ENCODE peak calls at places on chromosome 18, in four cellular contexts. One of them, this sample, is unnamed.

GRCh38 chr18:10035306-10035991 is 121.6 kb downstream of the VAPA start:
- DNase-seq in GM20000: no peak
- DNase-seq in cardiac muscle cell: no peak
- DNase-seq in activated naive CD8-positive, alpha-beta T cell treated with anti-CD3 and anti-CD28 coated beads, Interleukin-2, amount 10 ng/mL, durations not matched to agents 7 days and 5 days: no peak
- DNase-seq in this sample: no peak

GRCh38 chr18:62751977-62752376 is 36.6 kb downstream of the PHLPP1 start:
- DNase-seq in GM20000: no peak
- DNase-seq in cardiac muscle cell: no peak
- DNase-seq in activated naive CD8-positive, alpha-beta T cell treated with anti-CD3 and anti-CD28 coated beads, Interleukin-2, amount 10 ng/mL, durations not matched to agents 7 days and 5 days: no peak
- DNase-seq in this sample: no peak

GRCh38 chr18:28175930-28176673 is 828 bp downstream of the CDH2 start:
- DNase-seq in GM20000: peak
- DNase-seq in activated naive CD8-positive, alpha-beta T cell treated with anti-CD3 and anti-CD28 coated beads, Interleukin-2, amount 10 ng/mL, durations not matched to agents 7 days and 5 days: peak
- DNase-seq in cardiac muscle cell: peak
- DNase-seq in this sample: peak

GRCh38 chr18:23237524-23238151 is 102.4 kb downstream of the CABLES1 start:
- DNase-seq in activated naive CD8-positive, alpha-beta T cell treated with anti-CD3 and anti-CD28 coated beads, Interleukin-2, amount 10 ng/mL, durations not matched to agents 7 days and 5 days: peak
- DNase-seq in GM20000: peak
- DNase-seq in cardiac muscle cell: peak
- DNase-seq in this sample: no peak

GRCh38 chr18:79780547-79780946 is 17.2 kb upstream of the KCNG2 start:
- DNase-seq in cardiac muscle cell: no peak
- DNase-seq in activated naive CD8-positive, alpha-beta T cell treated with anti-CD3 and anti-CD28 coated beads, Interleukin-2, amount 10 ng/mL, durations not matched to agents 7 days and 5 days: no peak
- DNase-seq in GM20000: no peak
- DNase-seq in this sample: no peak

GRCh38 chr18:6200375-6200774 is 214.3 kb downstream of the L3MBTL4 start:
- DNase-seq in activated naive CD8-positive, alpha-beta T cell treated with anti-CD3 and anti-CD28 coated beads, Interleukin-2, amount 10 ng/mL, durations not matched to agents 7 days and 5 days: no peak
- DNase-seq in cardiac muscle cell: no peak
- DNase-seq in GM20000: no peak
- DNase-seq in this sample: no peak

GRCh38 chr18:74682998-74683311 is 85.3 kb downstream of the ZNF407 start:
- DNase-seq in activated naive CD8-positive, alpha-beta T cell treated with anti-CD3 and anti-CD28 coated beads, Interleukin-2, amount 10 ng/mL, durations not matched to agents 7 days and 5 days: no peak
- DNase-seq in cardiac muscle cell: no peak
- DNase-seq in GM20000: no peak
- DNase-seq in this sample: no peak

GRCh38 chr18:35389095-35389618 is 12.0 kb upstream of the ZNF396 start:
- DNase-seq in activated naive CD8-positive, alpha-beta T cell treated with anti-CD3 and anti-CD28 coated beads, Interleukin-2, amount 10 ng/mL, durations not matched to agents 7 days and 5 days: no peak
- DNase-seq in GM20000: no peak
- DNase-seq in cardiac muscle cell: peak
- DNase-seq in this sample: no peak

GRCh38 chr18:78770149-78771139 is 209.2 kb upstream of the SALL3 start:
- DNase-seq in GM20000: no peak
- DNase-seq in cardiac muscle cell: no peak
- DNase-seq in activated naive CD8-positive, alpha-beta T cell treated with anti-CD3 and anti-CD28 coated beads, Interleukin-2, amount 10 ng/mL, durations not matched to agents 7 days and 5 days: no peak
- DNase-seq in this sample: peak

GRCh38 chr18:48875942-48876511 is 74.7 kb downstream of the SMAD7 start:
- DNase-seq in activated naive CD8-positive, alpha-beta T cell treated with anti-CD3 and anti-CD28 coated beads, Interleukin-2, amount 10 ng/mL, durations not matched to agents 7 days and 5 days: no peak
- DNase-seq in GM20000: no peak
- DNase-seq in cardiac muscle cell: no peak
- DNase-seq in this sample: peak

GRCh38 chr18:2707559-2708168 is 52.1 kb downstream of the SMCHD1 start:
- DNase-seq in cardiac muscle cell: peak
- DNase-seq in GM20000: no peak
- DNase-seq in activated naive CD8-positive, alpha-beta T cell treated with anti-CD3 and anti-CD28 coated beads, Interleukin-2, amount 10 ng/mL, durations not matched to agents 7 days and 5 days: no peak
- DNase-seq in this sample: no peak

GRCh38 chr18:33210575-33211189 is 229.8 kb downstream of the CCDC178 start:
- DNase-seq in activated naive CD8-positive, alpha-beta T cell treated with anti-CD3 and anti-CD28 coated beads, Interleukin-2, amount 10 ng/mL, durations not matched to agents 7 days and 5 days: no peak
- DNase-seq in cardiac muscle cell: peak
- DNase-seq in GM20000: peak
- DNase-seq in this sample: peak

GRCh38 chr18:51559902-51560287 is 362.4 kb upstream of the MEX3C start:
- DNase-seq in activated naive CD8-positive, alpha-beta T cell treated with anti-CD3 and anti-CD28 coated beads, Interleukin-2, amount 10 ng/mL, durations not matched to agents 7 days and 5 days: no peak
- DNase-seq in cardiac muscle cell: peak
- DNase-seq in GM20000: no peak
- DNase-seq in this sample: no peak

GRCh38 chr18:49804096-49804495 is 9.2 kb downstream of the ACAA2 start:
- DNase-seq in GM20000: no peak
- DNase-seq in cardiac muscle cell: no peak
- DNase-seq in activated naive CD8-positive, alpha-beta T cell treated with anti-CD3 and anti-CD28 coated beads, Interleukin-2, amount 10 ng/mL, durations not matched to agents 7 days and 5 days: no peak
- DNase-seq in this sample: no peak

GRCh38 chr18:9103488-9103887 is 989 bp downstream of the NDUFV2 start:
- DNase-seq in cardiac muscle cell: peak
- DNase-seq in GM20000: no peak
- DNase-seq in activated naive CD8-positive, alpha-beta T cell treated with anti-CD3 and anti-CD28 coated beads, Interleukin-2, amount 10 ng/mL, durations not matched to agents 7 days and 5 days: no peak
- DNase-seq in this sample: no peak

GRCh38 chr18:63762518-63762917 is 12.7 kb upstream of the SERPINB7 start:
- DNase-seq in activated naive CD8-positive, alpha-beta T cell treated with anti-CD3 and anti-CD28 coated beads, Interleukin-2, amount 10 ng/mL, durations not matched to agents 7 days and 5 days: no peak
- DNase-seq in cardiac muscle cell: peak
- DNase-seq in GM20000: no peak
- DNase-seq in this sample: no peak

GRCh38 chr18:49560277-49561126 is 1.4 kb upstream of the LIPG start:
- DNase-seq in GM20000: no peak
- DNase-seq in activated naive CD8-positive, alpha-beta T cell treated with anti-CD3 and anti-CD28 coated beads, Interleukin-2, amount 10 ng/mL, durations not matched to agents 7 days and 5 days: peak
- DNase-seq in cardiac muscle cell: peak
- DNase-seq in this sample: peak

GRCh38 chr18:56575819-56576663 is 62.4 kb downstream of the TXNL1 start:
- DNase-seq in activated naive CD8-positive, alpha-beta T cell treated with anti-CD3 and anti-CD28 coated beads, Interleukin-2, amount 10 ng/mL, durations not matched to agents 7 days and 5 days: no peak
- DNase-seq in cardiac muscle cell: peak
- DNase-seq in GM20000: peak
- DNase-seq in this sample: no peak

GRCh38 chr18:35110554-35111058 is 69.4 kb downstream of the MAPRE2 start:
- DNase-seq in GM20000: no peak
- DNase-seq in activated naive CD8-positive, alpha-beta T cell treated with anti-CD3 and anti-CD28 coated beads, Interleukin-2, amount 10 ng/mL, durations not matched to agents 7 days and 5 days: no peak
- DNase-seq in cardiac muscle cell: peak
- DNase-seq in this sample: no peak

GRCh38 chr18:78213365-78213994 is 766.1 kb upstream of the SALL3 start:
- DNase-seq in GM20000: no peak
- DNase-seq in activated naive CD8-positive, alpha-beta T cell treated with anti-CD3 and anti-CD28 coated beads, Interleukin-2, amount 10 ng/mL, durations not matched to agents 7 days and 5 days: no peak
- DNase-seq in cardiac muscle cell: no peak
- DNase-seq in this sample: no peak

GRCh38 chr18:6015364-6015763 is 120.0 kb upstream of the TMEM200C start:
- DNase-seq in activated naive CD8-positive, alpha-beta T cell treated with anti-CD3 and anti-CD28 coated beads, Interleukin-2, amount 10 ng/mL, durations not matched to agents 7 days and 5 days: no peak
- DNase-seq in cardiac muscle cell: no peak
- DNase-seq in GM20000: no peak
- DNase-seq in this sample: no peak

GRCh38 chr18:49207373-49207772 is 253.1 kb downstream of the DYM start:
- DNase-seq in GM20000: no peak
- DNase-seq in activated naive CD8-positive, alpha-beta T cell treated with anti-CD3 and anti-CD28 coated beads, Interleukin-2, amount 10 ng/mL, durations not matched to agents 7 days and 5 days: no peak
- DNase-seq in cardiac muscle cell: peak
- DNase-seq in this sample: no peak

This sample was measured in nephron progenitor cell.